ENCODE peak calls at places on chromosome 17, in five cellular contexts. S is PC-3, F is lower lobe of right lung, D is upper lobe of right lung, H is spleen. Y is an unnamed sample.
A peak's percentile ranks its signal among the peaks of the same experiment; 100 is the strongest.

GRCh38 chr17:58006563-58006923 is 503 bp downstream of the SRSF1 start:
- DNase-seq in D (peak; percentile 89), F (peak; percentile 86), S (peak; percentile 74), H (peak; percentile 89), Y (peak; percentile 45)

GRCh38 chr17:46769531-46770438 is 48.7 kb downstream of the WNT3 start:
- DNase-seq in H (no peak), F (peak; percentile 40), D (no peak), S (peak; percentile 31), Y (no peak)

GRCh38 chr17:77580956-77581355 is 377.5 kb upstream of the TNRC6C start:
- DNase-seq in H (peak; percentile 15), S (no peak), D (peak; percentile 25), F (peak; percentile 16), Y (no peak)

GRCh38 chr17:65064452-65065019 is 8.0 kb upstream of the GNA13 start:
- DNase-seq in F (no peak), D (no peak), H (no peak), S (peak; percentile 91), Y (peak; percentile 61)

GRCh38 chr17:21140911-21141310 is 14.1 kb downstream of the DHRS7B start:
- DNase-seq in S (no peak), F (no peak), H (no peak), D (no peak), Y (no peak)

GRCh38 chr17:38911081-38911730 is 14.2 kb upstream of the LASP1NB start:
- DNase-seq in S (no peak), D (peak; percentile 51), F (peak; percentile 41), H (peak; percentile 45), Y (no peak)

GRCh38 chr17:75313941-75314550 is 24.8 kb upstream of the SLC25A19 start:
- DNase-seq in H (no peak), D (peak; percentile 72), F (peak; percentile 63), S (no peak), Y (no peak)

GRCh38 chr17:72719206-72719581 is 373.3 kb downstream of the SLC39A11 start:
- DNase-seq in F (no peak), H (no peak), S (no peak), D (no peak), Y (no peak)

GRCh38 chr17:6591599-6592158 is 35.3 kb upstream of the PITPNM3 start:
- DNase-seq in F (no peak), H (no peak), S (peak; percentile 89), D (no peak), Y (peak; percentile 63)

GRCh38 chr17:74758846-74759163 is 10.4 kb downstream of the NHERF1 start:
- DNase-seq in S (peak; percentile 29), F (no peak), H (no peak), D (no peak), Y (no peak)

GRCh38 chr17:44947461-44948314 is at the start of gene KIF18B:
- DNase-seq in S (peak; percentile 99), D (peak; percentile 91), H (peak; percentile 94), F (peak; percentile 92), Y (peak; percentile 77)

GRCh38 chr17:69972251-69972650 is 102.8 kb upstream of the KCNJ16 start:
- DNase-seq in S (no peak), D (no peak), F (no peak), H (no peak), Y (no peak)

GRCh38 chr17:61799812-61800484 is 63.4 kb downstream of the BRIP1 start:
- DNase-seq in F (no peak), H (no peak), S (no peak), D (no peak), Y (no peak)

GRCh38 chr17:69485901-69486643 is 71.6 kb downstream of the MAP2K6 start:
- DNase-seq in F (no peak), H (no peak), S (no peak), D (no peak), Y (no peak)

GRCh38 chr17:45946841-45947256 is 52.2 kb upstream of the STH start:
- DNase-seq in F (no peak), H (no peak), S (no peak), D (no peak), Y (no peak)

GRCh38 chr17:40363480-40363838 is 1.1 kb downstream of the GJD3 start:
- DNase-seq in H (peak; percentile 84), D (peak; percentile 79), F (peak; percentile 62), S (no peak), Y (no peak)

GRCh38 chr17:2138768-2139167 is 83.9 kb downstream of the HIC1 start:
- DNase-seq in S (no peak), H (no peak), F (no peak), D (no peak), Y (no peak)

GRCh38 chr17:65345261-65346060 is 208.3 kb downstream of the RGS9 start:
- DNase-seq in S (no peak), H (no peak), F (no peak), D (no peak), Y (no peak)

GRCh38 chr17:77217566-77217965 is 76.8 kb downstream of the SEC14L1 start:
- DNase-seq in F (no peak), H (no peak), S (no peak), D (no peak), Y (no peak)

GRCh38 chr17:7111784-7112526 is 2.7 kb downstream of the ASGR2 start:
- DNase-seq in S (no peak), H (no peak), D (no peak), F (no peak), Y (no peak)

GRCh38 chr17:83081561-83082201 is 2.3 kb downstream of the METRNL start:
- DNase-seq in S (no peak), F (peak; percentile 75), H (peak; percentile 90), D (no peak), Y (no peak)

GRCh38 chr17:21030375-21030774 is 12.4 kb downstream of the USP22 start:
- DNase-seq in D (no peak), F (no peak), S (no peak), H (no peak), Y (no peak)

GRCh38 chr17:77354721-77355455 is 214.1 kb downstream of the SEC14L1 start:
- DNase-seq in F (no peak), S (peak; percentile 38), D (no peak), H (peak; percentile 83), Y (peak; percentile 90)

DNA sequence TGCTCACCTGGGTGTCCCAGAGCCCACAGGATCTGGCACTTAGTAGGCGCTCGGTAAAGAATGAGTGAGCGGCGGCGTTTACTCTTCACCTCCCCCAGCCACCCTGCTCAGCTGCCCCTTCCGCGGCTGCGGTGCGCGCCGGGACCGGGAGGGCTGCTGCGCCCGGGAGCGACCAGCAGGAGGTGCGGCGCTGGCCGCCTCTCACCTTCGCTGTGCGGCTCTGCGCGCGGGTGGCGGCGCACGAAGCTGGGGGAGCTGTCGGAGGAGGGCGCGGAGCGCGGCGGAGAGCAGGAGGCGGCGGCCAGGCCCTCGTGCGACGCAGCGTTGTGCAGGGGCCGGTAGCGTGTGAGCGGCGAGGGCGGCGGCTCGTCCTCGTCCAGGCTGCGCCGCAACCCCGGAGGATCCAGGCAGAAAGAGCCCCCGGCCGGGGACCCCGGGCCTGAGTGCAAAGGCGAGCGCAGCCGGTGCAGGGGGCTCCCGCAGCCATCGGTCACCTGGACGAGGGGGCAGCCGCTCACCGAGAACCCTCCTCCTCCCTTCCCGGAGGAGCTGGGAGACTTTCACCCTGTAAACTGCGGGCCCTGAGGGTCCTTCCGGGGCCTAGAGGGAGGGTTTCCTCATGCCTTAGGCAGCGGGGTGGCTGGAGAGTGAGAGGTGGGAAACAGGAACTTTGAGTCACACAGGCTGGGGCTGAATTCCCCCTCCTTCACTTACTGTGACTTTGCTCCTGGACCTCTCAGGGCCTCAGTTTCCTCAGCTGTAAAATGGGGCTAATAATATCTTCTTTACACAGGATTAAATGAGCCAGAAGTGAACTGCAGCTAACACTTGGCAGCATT is 12.5 kb downstream of the SAMD14 start:
- DNase-seq in D (peak; percentile 82), S (peak; percentile 85), H (peak; percentile 87), F (peak; percentile 68), Y (no peak)
- H3K4me3 ChIP-seq in D (peak overlapping the region; percentile 14), S (peak overlapping the region; percentile 18), H (peak overlapping the region; percentile 25), F (peak overlapping the region; percentile 30), Y (no peak overlapping the region)

GRCh38 chr17:32484041-32484461 is 2.7 kb upstream of the CDK5R1 start:
- DNase-seq in D (peak; percentile 47), S (no peak), F (no peak), H (peak; percentile 63), Y (no peak)

GRCh38 chr17:32482568-32483320 is 4.0 kb upstream of the CDK5R1 start:
- DNase-seq in S (no peak), D (peak; percentile 21), H (peak; percentile 57), F (no peak), Y (no peak)

GRCh38 chr17:32484628-32485027 is 2.2 kb upstream of the CDK5R1 start:
- DNase-seq in F (no peak), D (peak; percentile 39), S (no peak), H (peak; percentile 72), Y (no peak)

GRCh38 chr17:32485261-32485955 is 1.4 kb upstream of the CDK5R1 start:
- DNase-seq in F (peak; percentile 33), H (peak; percentile 72), D (peak; percentile 35), S (peak; percentile 21), Y (no peak)

GRCh38 chr17:32483451-32484019 is 3.3 kb upstream of the CDK5R1 start:
- DNase-seq in H (peak; percentile 84), S (peak; percentile 25), F (peak; percentile 53), D (peak; percentile 60), Y (no peak)
- TF ChIP-seq CTCF in H (peak; percentile 69), S (peak; percentile 48), F (peak; percentile 57), D (peak; percentile 56), Y (peak; percentile 60)

GRCh38 chr17:5065227-5065744 is 13.0 kb upstream of the ZFP3 start:
- DNase-seq in S (no peak), H (no peak), D (no peak), F (no peak), Y (no peak)
- H3K27ac ChIP-seq in S (no peak overlapping the region), H (no peak overlapping the region), D (no peak overlapping the region), F (no peak overlapping the region), Y (no peak overlapping the region)

GRCh38 chr17:81961087-81961514 is at the start of gene NOTUM:
- DNase-seq in S (peak; percentile 35), F (no peak), D (no peak), H (no peak), Y (no peak)

GRCh38 chr17:81964081-81964849 is 3.3 kb upstream of the NOTUM start:
- DNase-seq in H (no peak), S (no peak), F (no peak), D (no peak), Y (no peak)

GRCh38 chr17:81960130-81960958 is 643 bp downstream of the NOTUM start:
- DNase-seq in H (no peak), D (no peak), S (no peak), F (no peak), Y (no peak)

GRCh38 chr17:81961554-81962498 is 839 bp upstream of the NOTUM start:
- DNase-seq in F (no peak), S (no peak), D (no peak), H (no peak), Y (no peak)

DNA sequence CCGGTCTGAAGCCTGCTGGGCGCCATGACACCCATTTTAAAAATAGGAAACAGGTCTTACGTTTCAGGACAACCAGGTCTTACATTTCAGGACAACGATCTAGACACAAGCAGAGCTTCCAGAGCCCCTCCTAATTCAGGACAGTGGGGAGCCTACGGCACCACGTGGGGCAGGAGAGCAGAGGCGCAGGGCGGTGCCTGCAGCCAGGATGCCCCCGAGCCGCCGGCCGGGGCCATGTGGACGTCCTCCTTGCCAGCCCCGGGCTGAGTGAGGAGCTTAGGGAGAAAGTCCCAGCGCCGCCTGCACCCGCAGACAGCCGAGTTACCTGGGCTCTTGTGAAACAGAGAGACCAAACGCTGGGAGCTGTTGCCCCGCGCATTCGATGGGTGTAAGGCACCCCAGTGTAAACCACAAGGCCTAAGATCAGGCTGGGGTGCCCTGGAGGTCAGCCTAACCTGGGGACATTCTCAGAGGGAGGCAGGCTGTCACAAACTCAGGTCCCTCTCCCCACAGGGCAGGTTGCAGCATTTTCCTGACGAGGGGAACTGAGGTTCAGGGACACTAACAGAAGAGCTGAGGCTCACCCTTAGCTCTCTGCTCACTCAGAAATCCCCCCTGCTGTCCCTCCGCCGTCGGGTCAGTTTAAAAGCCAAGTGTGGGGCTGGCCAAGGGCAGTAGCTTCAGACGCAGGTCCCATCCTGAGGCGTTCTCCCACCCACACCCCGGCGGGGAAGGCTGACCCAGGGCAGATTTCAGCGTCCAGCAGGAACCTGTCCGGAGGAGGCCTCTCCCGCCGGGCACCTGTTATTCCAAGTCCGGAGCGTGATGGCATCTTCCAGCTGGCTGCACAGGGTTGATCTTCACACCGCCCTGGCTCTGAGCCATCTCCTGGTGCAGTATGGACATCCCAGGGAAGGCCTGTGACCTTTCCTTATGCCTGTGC is 1.8 kb upstream of the NOTUM start:
- DNase-seq in H (no peak), D (no peak), S (no peak), F (no peak), Y (no peak)
- H3K4me3 ChIP-seq in H (no peak overlapping the region), D (no peak overlapping the region), S (no peak overlapping the region), F (no peak overlapping the region), Y (no peak overlapping the region)

Y was measured in AG04450.